ENCODE peak calls at places on chromosome 17, in four cellular contexts. D, Y, U and T are unnamed samples.

GRCh38 chr17:36657763-36658490 is 56.5 kb downstream of the MRM1 start:
- DNase-seq in D (no peak), Y (no peak), U (no peak), T (no peak)

GRCh38 chr17:18959071-18959844 is 7.3 kb downstream of the SLC5A10 start:
- DNase-seq in D (no peak), Y (no peak), U (no peak), T (no peak)

GRCh38 chr17:61218438-61218837 is 181.2 kb upstream of the TBX2 start:
- DNase-seq in D (no peak), Y (peak), U (no peak), T (no peak)

GRCh38 chr17:79997004-79997673 is 38.5 kb downstream of the TBC1D16 start:
- DNase-seq in D (no peak), Y (no peak), U (no peak), T (peak)

GRCh38 chr17:16477255-16477654 is 14.7 kb downstream of the LRRC75A start:
- DNase-seq in D (no peak), Y (no peak), U (no peak), T (no peak)

GRCh38 chr17:17807440-17807839 is 29.3 kb downstream of the SREBF1 start:
- DNase-seq in D (no peak), Y (no peak), U (no peak), T (no peak)

GRCh38 chr17:19812407-19812806 is 55.3 kb downstream of the ULK2 start:
- DNase-seq in D (no peak), Y (no peak), U (no peak), T (no peak)

GRCh38 chr17:35170968-35171771 is 23.0 kb downstream of the SLC35G3 start:
- DNase-seq in D (no peak), Y (peak), U (no peak), T (no peak)

GRCh38 chr17:20205609-20206008 is 196.4 kb downstream of the SPECC1 start:
- DNase-seq in D (no peak), Y (no peak), U (no peak), T (no peak)

GRCh38 chr17:78708510-78708973 is 73.5 kb downstream of the CYTH1 start:
- DNase-seq in D (peak), Y (peak), U (peak), T (peak)
- TF ChIP-seq CTCF in D (peak), Y (peak), U (no peak), T (peak)

DNA sequence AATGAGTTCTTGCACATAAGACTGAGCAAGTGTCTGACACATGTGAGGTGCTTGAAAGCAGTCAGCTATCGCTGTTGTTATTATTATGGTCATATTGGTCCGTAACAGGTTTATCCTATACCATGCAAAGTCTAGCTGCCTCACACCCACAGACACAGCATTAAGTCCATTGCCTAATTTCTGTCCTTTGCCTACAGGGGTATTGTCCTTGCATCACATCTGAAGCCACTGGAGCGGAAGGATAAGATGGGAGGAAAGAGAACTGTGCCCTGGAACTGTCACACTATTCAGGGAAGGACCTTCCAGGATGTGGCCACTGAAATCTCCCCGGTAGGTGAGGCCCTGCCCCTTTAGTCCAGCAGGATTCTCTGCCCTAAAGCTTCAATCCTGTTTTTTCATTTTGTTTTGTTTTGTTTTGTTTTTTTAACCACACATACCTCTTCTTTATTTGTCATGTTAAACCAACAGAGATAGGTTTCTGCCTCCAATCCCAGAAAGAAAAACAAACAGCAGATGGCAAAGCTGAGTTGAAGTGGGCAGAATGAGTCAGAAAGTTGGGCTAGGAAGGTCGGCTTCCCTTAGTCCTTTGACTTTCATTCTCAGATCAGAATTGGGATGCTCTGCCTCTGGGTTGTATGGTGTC is 2.2 kb upstream of the EFTUD2 start:
- DNase-seq in D (no peak), Y (no peak), U (no peak), T (no peak)
- TF ChIP-seq CTCF in D (no peak), Y (no peak), U (no peak), T (no peak)

DNA sequence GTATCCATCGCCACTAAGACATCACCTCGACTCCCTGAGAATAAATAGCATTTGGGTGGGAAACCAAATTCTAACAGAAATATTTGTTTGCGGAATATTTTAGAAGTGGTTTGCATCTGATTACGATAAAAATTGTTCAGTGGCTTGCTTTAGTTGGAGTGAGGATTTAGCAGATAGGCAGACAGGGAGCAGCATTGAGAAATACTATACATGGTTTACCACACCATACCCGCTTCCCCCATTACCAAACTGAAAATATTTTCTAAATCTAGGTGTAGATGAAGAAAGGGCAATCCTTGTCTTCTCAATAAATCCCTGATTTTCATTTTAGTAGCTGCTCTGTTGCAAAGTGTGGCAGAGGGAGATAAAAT is 895 bp upstream of the BAHCC1 start:
- DNase-seq in D (no peak), Y (no peak), U (no peak), T (no peak)
- TF ChIP-seq CTCF in D (no peak), Y (no peak), U (no peak), T (no peak)

GRCh38 chr17:3691539-3692166 is 4.3 kb downstream of the P2RX5 start:
- DNase-seq in D (no peak), Y (no peak), U (no peak), T (no peak)
- TF ChIP-seq CTCF in D (no peak), Y (no peak), U (no peak), T (peak)

GRCh38 chr17:1561420-1562177 is 993 bp downstream of the PITPNA start:
- DNase-seq in D (no peak), Y (peak), U (peak), T (no peak)
- TF ChIP-seq CTCF in D (peak), Y (peak), U (no peak), T (no peak)

GRCh38 chr17:21285164-21286065 is 904 bp downstream of the MAP2K3 start:
- DNase-seq in D (no peak), Y (no peak), U (peak), T (no peak)
- TF ChIP-seq CTCF in D (no peak), Y (no peak), U (no peak), T (no peak)

GRCh38 chr17:74643826-74644225 is 20.3 kb upstream of the CD300E start:
- DNase-seq in D (no peak), Y (no peak), U (no peak), T (no peak)
- TF ChIP-seq CTCF in D (no peak), Y (no peak), U (no peak), T (no peak)

GRCh38 chr17:34025179-34025551 is 229.9 kb upstream of the CCL2 start:
- DNase-seq in D (no peak), Y (peak), U (no peak), T (no peak)
- TF ChIP-seq CTCF in D (no peak), Y (peak), U (no peak), T (peak)

GRCh38 chr17:47277921-47278320 is 24.3 kb downstream of the ITGB3 start:
- DNase-seq in D (no peak), Y (no peak), U (no peak), T (no peak)

GRCh38 chr17:47280072-47280811 is 26.6 kb downstream of the ITGB3 start:
- DNase-seq in D (no peak), Y (no peak), U (no peak), T (no peak)

GRCh38 chr17:47278561-47278960 is 24.9 kb downstream of the ITGB3 start:
- DNase-seq in D (no peak), Y (peak), U (no peak), T (no peak)

GRCh38 chr17:47281246-47281645 is 27.6 kb downstream of the ITGB3 start:
- DNase-seq in D (no peak), Y (no peak), U (no peak), T (no peak)

GRCh38 chr17:47279062-47279801 is 25.6 kb downstream of the ITGB3 start:
- DNase-seq in D (no peak), Y (peak), U (no peak), T (peak)
- TF ChIP-seq CTCF in D (peak), Y (no peak), U (no peak), T (no peak)